ENCODE peak calls at places on chromosomes 2 and 18, in eight cellular contexts. N, C, W, Z, M, G, B and A are unnamed samples.

GRCh38 chr2:188404341-188405004 is 112.8 kb downstream of the GULP1 start:
- DNase-seq in B (no peak), M (no peak), G (no peak), Z (no peak), N (no peak), W (no peak), C (no peak), A (no peak)

GRCh38 chr18:46481847-46482245 is 175.2 kb downstream of the LOXHD1 start:
- DNase-seq in G (no peak), M (no peak), C (no peak), B (no peak), W (no peak), N (peak; percentile 26), Z (no peak), A (no peak)

GRCh38 chr2:214193943-214194342 is 216.9 kb upstream of the VWC2L start:
- DNase-seq in N (peak; percentile 69), C (no peak), G (peak; percentile 2), B (no peak), M (no peak), W (no peak), Z (no peak), A (peak; percentile 12)

GRCh38 chr2:234133004-234133403 is 82.5 kb downstream of the SPP2 start:
- DNase-seq in M (no peak), Z (peak; percentile 70), W (no peak), G (no peak), N (peak; percentile 91), B (no peak), C (no peak), A (no peak)

GRCh38 chr18:7760967-7761946 is 194.1 kb downstream of the PTPRM start:
- DNase-seq in W (no peak), M (no peak), G (no peak), N (no peak), Z (no peak), C (peak; percentile 7), B (no peak), A (peak; percentile 94)

GRCh38 chr2:44869761-44870160 is 71.7 kb upstream of the SIX3 start:
- DNase-seq in M (no peak), C (no peak), G (no peak), W (no peak), Z (no peak), N (no peak), B (no peak), A (no peak)

GRCh38 chr2:145190031-145190703 is 670.2 kb upstream of the ZEB2 start:
- DNase-seq in B (no peak), M (no peak), C (no peak), G (no peak), W (no peak), Z (no peak), N (peak; percentile 32), A (peak; percentile 30)

GRCh38 chr18:44823782-44824181 is 143.1 kb downstream of the SETBP1 start:
- DNase-seq in C (no peak), W (no peak), N (peak; percentile 80), G (no peak), Z (peak; percentile 39), M (no peak), B (no peak), A (peak; percentile 26)

GRCh38 chr2:216069028-216069427 is 12.6 kb downstream of the PECR start:
- DNase-seq in N (no peak), Z (no peak), M (no peak), W (no peak), B (no peak), C (no peak), G (no peak), A (no peak)

GRCh38 chr2:181586569-181587076 is 70.3 kb downstream of the CERKL start:
- DNase-seq in M (no peak), G (no peak), B (no peak), W (no peak), C (peak; percentile 9), N (peak; percentile 7), Z (no peak), A (no peak)

GRCh38 chr2:129396980-129397599 is 582.4 kb upstream of the RAB6C start:
- DNase-seq in N (peak; percentile 1), M (no peak), W (no peak), C (no peak), Z (no peak), G (peak; percentile 16), B (no peak), A (peak; percentile 50)

GRCh38 chr18:36298113-36298701 is 694 bp downstream of the FHOD3 start:
- DNase-seq in B (no peak), G (no peak), C (no peak), Z (no peak), W (no peak), N (peak; percentile 30), M (no peak), A (no peak)

GRCh38 chr18:77119851-77120491 is 12.6 kb downstream of the MBP start:
- DNase-seq in C (no peak), Z (no peak), B (no peak), M (no peak), N (no peak), W (no peak), G (no peak), A (no peak)
- TF ChIP-seq CTCF in C (no peak), Z (no peak), B (no peak), M (no peak), N (no peak), W (no peak), G (no peak), A (no peak)

DNA sequence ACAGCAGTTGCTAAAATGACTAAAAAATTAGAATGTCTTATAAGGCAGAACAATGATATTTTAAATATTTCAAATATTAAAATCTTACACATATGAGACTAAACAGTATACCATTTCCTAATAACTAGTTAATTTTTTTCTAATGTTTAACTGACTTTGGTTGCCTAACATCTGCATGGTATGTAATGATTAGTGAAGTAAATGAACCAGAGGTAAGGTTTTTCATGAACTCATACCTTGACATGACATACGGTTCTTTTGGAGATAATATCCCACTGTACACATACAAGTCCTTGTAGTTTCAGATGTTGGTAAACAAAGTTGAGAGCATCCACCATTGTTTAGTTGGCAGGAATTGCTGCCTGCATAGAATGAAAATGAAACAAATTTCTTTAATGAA is 1360.2 kb downstream of the LRP1B start:
- DNase-seq in G (no peak), M (no peak), N (no peak), C (no peak), Z (no peak), B (no peak), W (no peak), A (no peak)
- H3K4me3 ChIP-seq in G (no peak overlapping the region), M (no peak overlapping the region), N (no peak overlapping the region), C (no peak overlapping the region), Z (no peak overlapping the region), B (no peak overlapping the region), W (no peak overlapping the region), A (no peak overlapping the region)

DNA sequence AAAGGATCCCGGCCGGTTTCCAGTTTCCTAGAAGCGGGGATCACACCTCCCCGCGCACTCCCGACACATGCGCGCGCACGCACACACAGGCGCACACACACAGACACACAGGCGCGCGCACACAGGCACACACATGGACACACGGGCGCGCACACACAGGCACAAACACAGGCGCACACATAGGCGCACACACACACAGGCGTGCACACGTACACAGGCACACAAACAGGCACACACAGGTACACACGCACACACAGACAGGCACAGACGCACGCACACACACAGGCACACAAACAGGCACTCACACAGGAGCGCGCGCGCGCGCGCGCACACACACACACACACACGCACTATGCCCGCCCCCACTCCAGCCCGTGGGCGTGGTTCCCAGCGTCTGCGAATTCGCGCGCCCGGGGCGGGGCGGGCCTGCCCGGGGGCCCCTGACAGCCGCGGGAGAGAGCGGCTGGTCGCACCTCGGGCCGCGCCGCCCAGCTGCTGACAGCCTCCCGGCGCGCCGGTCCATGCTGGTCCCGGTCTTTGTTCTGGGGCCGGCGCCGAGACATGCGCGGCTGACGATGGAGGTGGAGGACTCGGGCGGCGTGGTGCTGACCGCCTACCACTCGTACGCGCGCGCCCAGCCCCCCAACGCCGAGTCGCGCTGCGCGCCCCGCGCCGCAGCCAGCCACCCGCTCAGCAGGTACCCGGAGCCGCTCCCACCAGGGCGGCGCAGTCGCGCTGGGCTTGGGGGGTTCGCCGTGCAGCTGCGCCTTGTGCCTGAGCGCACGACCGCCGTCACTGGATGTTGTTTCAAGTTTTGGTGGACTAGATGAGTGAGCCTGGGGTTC is at the start of gene ARHGAP28:
- DNase-seq in W (peak; percentile 75), M (peak; percentile 60), B (peak; percentile 87), Z (no peak), N (peak; percentile 96), C (peak; percentile 5), G (no peak), A (peak; percentile 91)
- TF ChIP-seq CTCF in W (peak; percentile 29), M (no peak), B (peak; percentile 55), Z (no peak), N (no peak), C (no peak), G (no peak), A (no peak)

DNA sequence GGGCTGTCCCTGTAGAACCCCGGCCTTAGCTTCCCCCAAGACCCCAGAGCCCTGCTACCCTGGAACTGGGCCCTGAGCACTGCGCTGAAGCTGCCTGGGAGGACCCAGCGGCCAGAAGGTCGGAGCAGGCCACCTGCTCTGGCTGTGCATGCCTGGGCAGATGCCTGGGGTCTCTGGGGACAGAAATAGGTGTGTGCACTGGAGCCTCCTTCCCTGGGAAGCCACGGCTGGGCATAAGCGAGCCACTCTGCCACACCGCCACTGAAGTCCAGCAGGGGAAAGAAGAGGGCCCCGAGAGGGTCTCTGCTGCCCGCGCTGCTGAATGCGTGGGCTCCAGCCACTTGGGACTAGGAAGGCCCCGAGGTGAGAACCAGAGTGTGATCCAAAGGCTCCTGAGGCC is 6.7 kb downstream of the GBX2 start:
- DNase-seq in W (no peak), N (no peak), M (no peak), B (no peak), C (no peak), Z (no peak), G (no peak), A (no peak)
- H3K4me3 ChIP-seq in W (no peak overlapping the region), N (no peak overlapping the region), M (no peak overlapping the region), B (no peak overlapping the region), C (no peak overlapping the region), Z (no peak overlapping the region), G (no peak overlapping the region), A (no peak overlapping the region)

GRCh38 chr2:240780023-240780831 is 39.8 kb downstream of the KIF1A start:
- DNase-seq in Z (no peak), C (no peak), N (peak; percentile 17), B (no peak), M (no peak), W (no peak), G (no peak), A (no peak)
- TF ChIP-seq CTCF in Z (no peak), C (no peak), N (no peak), B (no peak), M (no peak), W (no peak), G (no peak), A (peak; percentile 26)

GRCh38 chr2:224563537-224563936 is 21.6 kb downstream of the CUL3 start:
- DNase-seq in C (no peak), Z (no peak), G (no peak), W (no peak), N (peak; percentile 50), B (no peak), M (no peak), A (no peak)

GRCh38 chr2:224560549-224560948 is 24.6 kb downstream of the CUL3 start:
- DNase-seq in N (no peak), B (no peak), Z (no peak), M (no peak), C (no peak), G (no peak), W (no peak), A (no peak)

GRCh38 chr2:224565452-224566035 is 19.6 kb downstream of the CUL3 start:
- DNase-seq in W (no peak), N (peak; percentile 59), M (no peak), G (no peak), B (no peak), C (no peak), Z (no peak), A (no peak)

GRCh38 chr2:224562831-224563230 is 22.3 kb downstream of the CUL3 start:
- DNase-seq in N (no peak), G (no peak), Z (no peak), W (no peak), C (no peak), M (no peak), B (no peak), A (no peak)

GRCh38 chr2:224561234-224562005 is 23.7 kb downstream of the CUL3 start:
- DNase-seq in M (no peak), C (no peak), B (no peak), G (no peak), W (no peak), N (no peak), Z (no peak), A (peak; percentile 33)
- H3K4me3 ChIP-seq in M (no peak overlapping the region), C (no peak overlapping the region), B (no peak overlapping the region), G (no peak overlapping the region), W (no peak overlapping the region), N (no peak overlapping the region), Z (no peak overlapping the region), A (no peak overlapping the region)